ENCODE peak calls at places on chromosome 14, in ten cellular contexts. E is Karpas-422, C is neural progenitor cell, S is aorta, P is GM12878, F is fibroblast of lung, T is sigmoid colon, M is A549, O is hepatocyte, N is right lobe of liver. X is an unnamed sample.

GRCh38 chr14:72443991-72444431 is 449.9 kb downstream of the DPF3 start:
- DNase-seq in E (peak; percentile 82), C (no peak), S (no peak), P (peak; percentile 28), F (peak; percentile 39), T (no peak), M (no peak), O (no peak), N (no peak), X (no peak)

GRCh38 chr14:69611264-69612013 is at the start of gene SUSD6:
- DNase-seq in E (peak; percentile 99), C (peak; percentile 96), S (peak; percentile 95), P (no peak), F (peak; percentile 82), T (peak; percentile 96), M (peak; percentile 86), O (peak; percentile 96), N (peak; percentile 95), X (peak; percentile 83)

GRCh38 chr14:77498120-77498979 is at the start of gene ISM2:
- DNase-seq in E (peak; percentile 86), C (peak; percentile 80), S (no peak), P (no peak), F (peak; percentile 37), T (peak; percentile 61), M (peak; percentile 32), O (peak; percentile 69), N (peak; percentile 43), X (peak; percentile 34)

GRCh38 chr14:70472253-70473159 is 20.5 kb downstream of the ADAM21 start:
- DNase-seq in E (no peak), C (no peak), S (no peak), P (peak; percentile 20), F (no peak), T (no peak), M (no peak), O (no peak), N (no peak), X (no peak)

GRCh38 chr14:37673439-37673838 is 78.0 kb downstream of the TTC6 start:
- DNase-seq in E (no peak), C (no peak), S (no peak), P (no peak), F (no peak), T (no peak), M (no peak), O (no peak), N (no peak), X (no peak)

GRCh38 chr14:69263364-69263763 is 3.4 kb downstream of the GALNT16 start:
- DNase-seq in E (peak; percentile 63), C (no peak), S (peak; percentile 86), P (no peak), F (peak; percentile 92), T (peak; percentile 87), M (no peak), O (no peak), N (no peak), X (peak; percentile 44)

GRCh38 chr14:70086685-70087379 is 101.9 kb downstream of the SLC8A3 start:
- DNase-seq in E (peak; percentile 77), C (peak; percentile 65), S (no peak), P (no peak), F (peak; percentile 27), T (no peak), M (peak; percentile 65), O (peak; percentile 78), N (peak; percentile 46), X (peak; percentile 13)

GRCh38 chr14:61559641-61560201 is 135.6 kb upstream of the HIF1A start:
- DNase-seq in E (no peak), C (peak; percentile 1), S (no peak), P (no peak), F (no peak), T (no peak), M (peak; percentile 96), O (peak; percentile 68), N (peak; percentile 55), X (no peak)

DNA sequence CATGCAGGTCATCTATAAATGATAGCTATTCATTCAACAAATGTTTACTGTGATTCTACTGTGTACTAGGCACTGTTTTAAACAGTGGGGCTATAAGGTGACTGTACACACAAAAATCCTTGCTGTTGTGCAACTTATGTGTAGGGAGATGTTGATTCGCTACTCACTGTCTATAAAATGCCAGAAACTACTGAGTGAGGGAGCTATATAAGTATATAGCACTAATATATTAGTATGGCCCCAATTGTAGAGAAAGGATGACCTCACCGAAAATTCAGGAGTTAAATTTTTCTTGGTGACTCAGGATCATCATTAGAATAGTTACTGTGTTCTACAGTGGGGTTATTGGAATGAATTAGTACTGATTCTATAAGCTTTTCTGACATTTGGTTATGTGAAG is 117.4 kb downstream of the TGFB3 start:
- DNase-seq in E (no peak), C (no peak), S (no peak), P (no peak), F (peak; percentile 69), T (no peak), M (no peak), O (no peak), N (no peak), X (peak; percentile 94)
- H3K4me1 ChIP-seq in E (no peaks in the 10 kb centered on the region), C (peaks cover 13% of the 10 kb centered on the region), S (peaks cover 5% of the 10 kb centered on the region), P (no peaks in the 10 kb centered on the region), F (peaks cover 24% of the 10 kb centered on the region), T (peaks cover 70% of the 10 kb centered on the region), M (peaks cover 45% of the 10 kb centered on the region), O (peaks cover 37% of the 10 kb centered on the region), N (no peaks in the 10 kb centered on the region), X (peaks cover 67% of the 10 kb centered on the region)

DNA sequence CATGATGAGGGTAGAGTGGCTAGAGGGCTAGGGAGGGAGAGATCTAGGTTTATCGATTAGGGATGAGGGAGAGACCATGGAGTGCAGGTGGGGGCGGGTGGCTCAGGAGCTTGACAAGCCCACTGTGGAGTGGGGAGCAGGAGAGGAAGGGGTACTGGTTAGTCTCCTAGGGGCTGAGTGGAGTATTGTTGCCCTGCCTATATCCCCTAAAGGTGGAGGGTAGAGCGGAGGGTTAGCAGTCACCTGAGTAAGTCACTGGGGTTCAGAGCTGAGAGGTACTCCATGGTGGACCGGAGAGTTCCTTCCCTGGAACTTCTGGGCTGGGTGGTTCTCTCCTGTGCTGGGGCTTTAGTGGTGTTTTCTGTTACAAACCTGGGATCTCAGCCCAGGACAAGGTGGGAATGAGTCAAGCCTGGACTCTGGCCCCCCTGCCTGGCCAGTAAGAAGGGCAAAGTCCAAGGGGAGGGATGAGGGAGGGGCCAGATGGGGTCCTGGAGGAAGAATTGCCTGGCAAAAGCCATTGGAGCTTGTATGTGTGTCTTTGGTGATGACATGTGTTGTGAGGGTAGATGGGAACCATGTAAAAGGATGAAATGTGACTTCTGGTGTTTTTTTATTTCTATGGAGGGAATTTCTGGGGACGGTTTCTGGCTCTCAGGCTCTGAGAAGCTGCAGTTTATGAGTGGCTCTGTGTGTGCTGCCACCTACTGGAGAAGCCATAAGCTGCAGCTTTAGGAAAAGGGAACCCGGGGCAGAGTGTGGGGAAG is at the start of gene CIDEB:
- DNase-seq in E (peak; percentile 90), C (peak; percentile 66), S (peak; percentile 67), P (no peak), F (peak; percentile 22), T (peak; percentile 77), M (peak; percentile 66), O (peak; percentile 89), N (peak; percentile 80), X (no peak)
- H3K4me1 ChIP-seq in E (peaks cover 26% of the 10 kb centered on the region), C (no peaks in the 10 kb centered on the region), S (no peaks in the 10 kb centered on the region), P (peaks cover 25% of the 10 kb centered on the region), F (peaks cover 9% of the 10 kb centered on the region), T (peaks cover 30% of the 10 kb centered on the region), M (peaks cover 16% of the 10 kb centered on the region), O (peaks cover 5% of the 10 kb centered on the region), N (peaks cover 13% of the 10 kb centered on the region), X (peaks cover 39% of the 10 kb centered on the region)

GRCh38 chr14:97253756-97254155 is 456.6 kb downstream of the VRK1 start:
- DNase-seq in E (peak; percentile 46), C (no peak), S (no peak), P (no peak), F (no peak), T (no peak), M (no peak), O (no peak), N (no peak), X (no peak)

GRCh38 chr14:97250925-97251324 is 453.7 kb downstream of the VRK1 start:
- DNase-seq in E (no peak), C (no peak), S (no peak), P (no peak), F (no peak), T (no peak), M (no peak), O (no peak), N (no peak), X (no peak)

GRCh38 chr14:97246648-97247047 is 449.5 kb downstream of the VRK1 start:
- DNase-seq in E (no peak), C (no peak), S (no peak), P (no peak), F (no peak), T (no peak), M (no peak), O (no peak), N (no peak), X (no peak)

GRCh38 chr14:97248973-97249372 is 451.8 kb downstream of the VRK1 start:
- DNase-seq in E (no peak), C (no peak), S (no peak), P (no peak), F (no peak), T (no peak), M (no peak), O (no peak), N (no peak), X (no peak)

DNA sequence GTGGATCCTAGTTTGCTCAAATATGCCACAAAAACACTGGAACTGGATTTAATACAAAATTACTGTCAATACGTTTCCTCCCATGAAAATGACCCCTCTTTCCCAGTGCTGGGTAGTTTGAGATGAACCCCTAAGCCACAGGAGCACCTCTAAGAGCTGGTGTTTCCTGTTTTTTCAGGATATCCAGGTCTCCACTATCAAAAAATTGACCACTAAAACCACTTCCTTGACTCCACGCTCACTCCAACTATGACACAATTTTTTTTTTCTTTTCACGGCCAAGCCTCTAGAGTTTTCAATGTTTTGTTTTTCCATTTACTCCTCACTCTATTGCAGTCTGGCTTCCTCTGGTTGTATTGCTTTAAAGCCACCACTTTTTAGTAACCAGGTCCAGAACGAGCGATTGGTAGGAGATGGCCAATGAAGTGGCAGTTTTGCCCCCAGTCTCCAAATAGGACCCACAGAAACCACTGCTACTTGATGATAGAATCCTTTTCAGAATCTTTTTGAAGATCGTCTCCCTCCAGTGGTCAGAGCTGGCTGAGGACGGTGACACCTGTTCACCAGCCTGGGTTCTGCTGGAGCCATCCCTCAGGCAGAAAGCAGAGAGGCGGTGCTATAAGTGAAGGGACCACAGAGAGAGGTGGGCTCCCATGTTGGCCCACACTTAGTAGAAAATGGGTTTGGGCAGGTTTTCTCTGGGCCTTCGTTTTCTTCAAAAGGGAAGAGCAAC is 454.4 kb downstream of the VRK1 start:
- DNase-seq in E (peak; percentile 55), C (peak; percentile 39), S (no peak), P (no peak), F (peak; percentile 19), T (no peak), M (no peak), O (no peak), N (no peak), X (no peak)
- H3K4me1 ChIP-seq in E (peaks cover 12% of the 10 kb centered on the region), C (no peaks in the 10 kb centered on the region), S (no peaks in the 10 kb centered on the region), P (peaks cover 10% of the 10 kb centered on the region), F (no peaks in the 10 kb centered on the region), T (no peaks in the 10 kb centered on the region), M (no peaks in the 10 kb centered on the region), O (no peaks in the 10 kb centered on the region), N (no peaks in the 10 kb centered on the region), X (no peaks in the 10 kb centered on the region)

DNA sequence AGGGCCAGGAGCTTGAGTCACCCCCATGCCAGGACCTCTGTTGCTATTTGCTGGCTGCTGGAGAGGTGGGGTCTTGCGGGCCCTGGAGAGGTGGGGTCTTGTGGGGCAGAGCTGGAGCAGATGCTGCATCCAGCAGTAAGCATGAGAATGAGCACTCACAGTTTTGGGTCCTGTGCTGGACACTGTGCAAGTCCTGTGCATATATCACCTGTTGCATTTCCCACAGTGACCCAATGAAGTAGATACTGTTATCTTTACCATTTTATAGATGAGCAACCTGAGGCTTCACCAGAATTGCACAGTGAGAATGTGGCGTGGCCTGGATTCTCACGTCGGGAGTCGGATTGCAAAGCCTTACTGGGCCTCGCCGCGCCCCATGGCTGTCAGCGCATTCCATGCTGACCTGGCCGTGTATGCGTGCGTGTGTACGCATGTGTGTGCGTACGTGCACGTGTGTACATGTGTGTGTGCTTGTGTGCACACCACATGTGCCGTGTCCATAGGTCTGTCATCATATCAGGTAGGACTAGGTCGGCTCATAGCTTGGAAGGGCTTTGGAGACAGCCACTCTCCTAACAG is 12.0 kb downstream of the COA8 start:
- DNase-seq in E (no peak), C (no peak), S (no peak), P (no peak), F (no peak), T (no peak), M (no peak), O (no peak), N (no peak), X (no peak)
- H3K4me1 ChIP-seq in E (peaks cover 4% of the 10 kb centered on the region), C (peaks cover 6% of the 10 kb centered on the region), S (no peaks in the 10 kb centered on the region), P (no peaks in the 10 kb centered on the region), F (peaks cover 13% of the 10 kb centered on the region), T (peaks cover 29% of the 10 kb centered on the region), M (peaks cover 23% of the 10 kb centered on the region), O (peaks cover 16% of the 10 kb centered on the region), N (no peaks in the 10 kb centered on the region), X (peaks cover 14% of the 10 kb centered on the region)

X was measured in mammary epithelial cell.